ENCODE peak calls at places on chromosomes 12 and 14, in ten cellular contexts. W is ecto neural progenitor cell; H is stimulated activated CD8-positive, alpha-beta memory T cell treated with anti-CD3 and anti-CD28 coated beads, Interleukin-7, amount 100 ng/mL, for 24 hours; V is AG09319; U is type B pancreatic cell; N is cardiac muscle cell; L is iris pigment epithelial cell; Z is endothelial cell; S is A172; O is islet precursor cell. K is an unnamed sample.

GRCh38 chr12:57898308-57898970 is 42.9 kb upstream of the ATP23 start:
- DNase-seq in W (no peak), H (no peak), V (no peak), U (no peak), N (no peak), L (peak), Z (no peak), S (no peak), O (no peak), K (no peak)

GRCh38 chr14:22602853-22603252 is 4.8 kb downstream of the ABHD4 start:
- DNase-seq in W (no peak), H (no peak), V (no peak), U (no peak), N (no peak), L (peak), Z (no peak), S (no peak), O (no peak), K (no peak)

GRCh38 chr12:88946377-88946997 is 366.2 kb upstream of the KITLG start:
- DNase-seq in W (no peak), H (no peak), V (peak), U (no peak), N (peak), L (peak), Z (no peak), S (peak), O (peak), K (no peak)

GRCh38 chr12:97323154-97323553 is 139.4 kb upstream of the RMST start:
- DNase-seq in W (no peak), H (no peak), V (no peak), U (no peak), N (no peak), L (no peak), Z (no peak), S (no peak), O (peak), K (no peak)

GRCh38 chr12:120642806-120643205 is 2.4 kb downstream of the CABP1 start:
- DNase-seq in W (no peak), H (no peak), V (no peak), U (no peak), N (no peak), L (no peak), Z (no peak), S (no peak), O (no peak), K (no peak)

GRCh38 chr14:94481468-94482131 is 5.6 kb upstream of the SERPINA9 start:
- DNase-seq in W (no peak), H (no peak), V (no peak), U (no peak), N (peak), L (peak), Z (no peak), S (peak), O (no peak), K (no peak)

GRCh38 chr12:52009081-52009751 is 2.5 kb downstream of the TAMALIN start:
- DNase-seq in W (no peak), H (no peak), V (no peak), U (no peak), N (peak), L (no peak), Z (no peak), S (no peak), O (peak), K (no peak)

GRCh38 chr12:53097564-53098353 is at the start of gene IGFBP6:
- DNase-seq in W (peak), H (peak), V (no peak), U (no peak), N (peak), L (peak), Z (peak), S (peak), O (peak), K (peak)

GRCh38 chr14:56333361-56334279 is 215.4 kb downstream of the PELI2 start:
- DNase-seq in W (no peak), H (no peak), V (no peak), U (no peak), N (peak), L (peak), Z (no peak), S (peak), O (no peak), K (no peak)

GRCh38 chr14:61025239-61026223 is 44.5 kb downstream of the SLC38A6 start:
- DNase-seq in W (peak), H (peak), V (peak), U (no peak), N (peak), L (peak), Z (peak), S (peak), O (peak), K (peak)

GRCh38 chr14:103502877-103503276 is 19.8 kb downstream of the CKB start:
- DNase-seq in W (no peak), H (no peak), V (no peak), U (no peak), N (no peak), L (no peak), Z (no peak), S (no peak), O (peak), K (no peak)

GRCh38 chr12:48824112-48824511 is 5.8 kb downstream of the CACNB3 start:
- DNase-seq in W (no peak), H (no peak), V (no peak), U (no peak), N (no peak), L (no peak), Z (no peak), S (no peak), O (peak), K (no peak)

GRCh38 chr14:98984027-98984718 is 287.8 kb downstream of the BCL11B start:
- DNase-seq in W (no peak), H (no peak), V (no peak), U (no peak), N (no peak), L (no peak), Z (no peak), S (no peak), O (no peak), K (no peak)

GRCh38 chr12:98456583-98457573 is 58.5 kb upstream of the TMPO start:
- DNase-seq in W (peak), H (no peak), V (no peak), U (peak), N (peak), L (peak), Z (peak), S (no peak), O (peak), K (peak)

GRCh38 chr14:75928587-75929230 is 53.1 kb downstream of the TGFB3 start:
- DNase-seq in W (no peak), H (no peak), V (peak), U (no peak), N (peak), L (peak), Z (no peak), S (no peak), O (no peak), K (no peak)

GRCh38 chr12:622420-622819 is 40.8 kb downstream of the NINJ2 start:
- DNase-seq in W (no peak), H (no peak), V (no peak), U (no peak), N (peak), L (no peak), Z (no peak), S (no peak), O (no peak), K (no peak)

GRCh38 chr14:34199585-34199984 is 248.7 kb upstream of the EGLN3 start:
- DNase-seq in W (no peak), H (no peak), V (peak), U (no peak), N (peak), L (peak), Z (no peak), S (peak), O (peak), K (no peak)

GRCh38 chr12:34217660-34218059 is 195.4 kb downstream of the ALG10 start:
- DNase-seq in W (no peak), H (no peak), V (no peak), U (no peak), N (no peak), L (no peak), Z (no peak), S (no peak), O (no peak), K (no peak)

GRCh38 chr12:95151406-95151805 is 65.9 kb downstream of the FGD6 start:
- DNase-seq in W (no peak), H (no peak), V (no peak), U (no peak), N (no peak), L (no peak), Z (no peak), S (no peak), O (no peak), K (no peak)

GRCh38 chr12:573226-573625 is 90.0 kb downstream of the NINJ2 start:
- DNase-seq in W (no peak), H (no peak), V (no peak), U (no peak), N (no peak), L (no peak), Z (no peak), S (no peak), O (peak), K (no peak)

GRCh38 chr12:98894412-98895085 is 249.5 kb downstream of the APAF1 start:
- DNase-seq in W (peak), H (no peak), V (no peak), U (peak), N (peak), L (no peak), Z (peak), S (no peak), O (peak), K (peak)

GRCh38 chr14:36976571-36977023 is 195.8 kb downstream of the SLC25A21 start:
- DNase-seq in W (no peak), H (no peak), V (no peak), U (no peak), N (no peak), L (peak), Z (no peak), S (no peak), O (peak), K (no peak)

GRCh38 chr12:47870175-47870781 is 34.5 kb downstream of the VDR start:
- DNase-seq in W (peak), H (no peak), V (peak), U (no peak), N (peak), L (no peak), Z (peak), S (peak), O (peak), K (peak)

GRCh38 chr12:66352197-66352596 is 49.9 kb downstream of the HELB start:
- DNase-seq in W (peak), H (no peak), V (no peak), U (no peak), N (peak), L (peak), Z (peak), S (peak), O (peak), K (peak)

GRCh38 chr14:36293824-36294223 is 26.6 kb downstream of the MBIP start:
- DNase-seq in W (no peak), H (no peak), V (no peak), U (no peak), N (peak), L (peak), Z (no peak), S (no peak), O (no peak), K (no peak)

GRCh38 chr12:11089246-11089645 is 2.9 kb downstream of the TAS2R43 start:
- DNase-seq in W (no peak), H (no peak), V (no peak), U (no peak), N (no peak), L (no peak), Z (no peak), S (no peak), O (no peak), K (no peak)

GRCh38 chr14:88551936-88552565 is 2.8 kb downstream of the PTPN21 start:
- DNase-seq in W (peak), H (no peak), V (no peak), U (no peak), N (peak), L (peak), Z (peak), S (no peak), O (peak), K (peak)

GRCh38 chr12:64169999-64170398 is 52.1 kb downstream of the KICS2 start:
- DNase-seq in W (no peak), H (no peak), V (no peak), U (no peak), N (no peak), L (no peak), Z (no peak), S (no peak), O (no peak), K (no peak)

GRCh38 chr12:3084742-3085141 is 7.6 kb downstream of the TSPAN9 start:
- DNase-seq in W (peak), H (no peak), V (no peak), U (no peak), N (no peak), L (no peak), Z (no peak), S (no peak), O (peak), K (peak)

GRCh38 chr12:28409892-28410291 is 219.6 kb downstream of the CCDC91 start:
- DNase-seq in W (no peak), H (no peak), V (no peak), U (no peak), N (peak), L (peak), Z (no peak), S (no peak), O (no peak), K (no peak)

GRCh38 chr12:31959701-31960391 is 631 bp downstream of the RESF1 start:
- DNase-seq in W (peak), H (peak), V (peak), U (no peak), N (peak), L (peak), Z (peak), S (peak), O (peak), K (peak)

GRCh38 chr12:100799770-100800169 is 5.2 kb downstream of the ANO4 start:
- DNase-seq in W (no peak), H (no peak), V (no peak), U (no peak), N (no peak), L (peak), Z (no peak), S (no peak), O (no peak), K (no peak)

GRCh38 chr12:22046090-22046967 is at the start of gene CMAS:
- DNase-seq in W (peak), H (peak), V (peak), U (peak), N (peak), L (peak), Z (peak), S (peak), O (peak), K (peak)

GRCh38 chr14:81529391-81529790 is 4.3 kb downstream of the SEL1L start:
- DNase-seq in W (no peak), H (no peak), V (peak), U (no peak), N (peak), L (peak), Z (no peak), S (no peak), O (no peak), K (no peak)

GRCh38 chr12:123270380-123271181 is 1.1 kb downstream of the CDK2AP1 start:
- DNase-seq in W (peak), H (no peak), V (no peak), U (no peak), N (peak), L (peak), Z (peak), S (no peak), O (peak), K (peak)

GRCh38 chr14:91830777-91831176 is 36.6 kb downstream of the TC2N start:
- DNase-seq in W (no peak), H (no peak), V (no peak), U (no peak), N (no peak), L (no peak), Z (no peak), S (no peak), O (no peak), K (no peak)

GRCh38 chr14:104864267-104865068 is 600 bp upstream of the CEP170B start:
- DNase-seq in W (peak), H (no peak), V (no peak), U (peak), N (peak), L (no peak), Z (peak), S (no peak), O (peak), K (peak)

GRCh38 chr12:49776413-49776812 is 35.1 kb downstream of the TMBIM6 start:
- DNase-seq in W (peak), H (peak), V (peak), U (no peak), N (peak), L (peak), Z (peak), S (peak), O (peak), K (peak)

GRCh38 chr14:37843969-37844607 is 248.7 kb downstream of the TTC6 start:
- DNase-seq in W (no peak), H (no peak), V (no peak), U (no peak), N (no peak), L (peak), Z (no peak), S (no peak), O (no peak), K (no peak)

GRCh38 chr14:24262821-24263733 is at the start of gene TGM1:
- DNase-seq in W (no peak), H (no peak), V (no peak), U (no peak), N (no peak), L (no peak), Z (no peak), S (no peak), O (peak), K (no peak)

K was measured in glutamatergic neuron.